ENCODE peak calls at places on chromosome 1, in seven cellular contexts. T, A, P, U, J, F and D are unnamed samples.

GRCh38 chr1:65001238-65001792 is 35.0 kb upstream of the JAK1 start:
- DNase-seq in T (peak; percentile 91), A (peak; percentile 3), P (no peak), U (no peak), J (no peak), F (peak; percentile 41), D (no peak)

GRCh38 chr1:6801998-6802397 is 16.7 kb downstream of the CAMTA1 start:
- DNase-seq in T (peak; percentile 39), A (no peak), P (no peak), U (no peak), J (no peak), F (no peak), D (no peak)

GRCh38 chr1:31782766-31783410 is 18.7 kb upstream of the ADGRB2 start:
- DNase-seq in T (no peak), A (no peak), P (no peak), U (no peak), J (no peak), F (no peak), D (no peak)

GRCh38 chr1:60535713-60536112 is 462.1 kb upstream of the C1orf87 start:
- DNase-seq in T (no peak), A (no peak), P (no peak), U (no peak), J (no peak), F (no peak), D (no peak)

GRCh38 chr1:11564237-11564636 is 85.3 kb downstream of the DISP3 start:
- DNase-seq in T (no peak), A (no peak), P (no peak), U (no peak), J (no peak), F (no peak), D (no peak)

GRCh38 chr1:197521118-197521739 is 253.2 kb downstream of the CRB1 start:
- DNase-seq in T (peak; percentile 51), A (peak; percentile 45), P (peak; percentile 31), U (peak; percentile 8), J (peak; percentile 51), F (no peak), D (no peak)

GRCh38 chr1:15950763-15951295 is 25.1 kb downstream of the ZBTB17 start:
- DNase-seq in T (peak; percentile 69), A (peak; percentile 54), P (peak; percentile 90), U (no peak), J (no peak), F (peak; percentile 39), D (no peak)

GRCh38 chr1:66143661-66144060 is 351.0 kb downstream of the PDE4B start:
- DNase-seq in T (no peak), A (no peak), P (no peak), U (no peak), J (no peak), F (no peak), D (no peak)

GRCh38 chr1:47187226-47187925 is 2.5 kb downstream of the PDZK1IP1 start:
- DNase-seq in T (no peak), A (no peak), P (no peak), U (no peak), J (no peak), F (no peak), D (no peak)

GRCh38 chr1:164768619-164769018 is 209.6 kb downstream of the PBX1 start:
- DNase-seq in T (no peak), A (no peak), P (no peak), U (no peak), J (no peak), F (no peak), D (no peak)

GRCh38 chr1:220734571-220735326 is 13.4 kb upstream of the MTARC2 start:
- DNase-seq in T (peak; percentile 61), A (no peak), P (peak; percentile 55), U (peak; percentile 44), J (peak; percentile 33), F (peak; percentile 15), D (no peak)

GRCh38 chr1:234486858-234487830 is 8.2 kb upstream of the TARBP1 start:
- DNase-seq in T (peak; percentile 78), A (peak; percentile 83), P (peak; percentile 74), U (peak; percentile 49), J (peak; percentile 48), F (peak; percentile 48), D (no peak)

GRCh38 chr1:206471415-206471801 is 1.1 kb downstream of the IKBKE start:
- DNase-seq in T (no peak), A (no peak), P (no peak), U (no peak), J (no peak), F (no peak), D (no peak)

GRCh38 chr1:159889821-159890252 is 10.1 kb downstream of the CFAP45 start:
- DNase-seq in T (peak; percentile 91), A (peak; percentile 91), P (peak; percentile 100), U (peak; percentile 88), J (peak; percentile 30), F (no peak), D (no peak)

GRCh38 chr1:61353797-61354406 is 271.5 kb downstream of the NFIA start:
- DNase-seq in T (no peak), A (no peak), P (no peak), U (no peak), J (no peak), F (no peak), D (no peak)